ENCODE peak calls at places on chromosome 20, in nine cellular contexts. V is A549, L is upper lobe of left lung, J is uterus, C is right lobe of liver, X is spleen, P is Peyer's patch, A is H54, K is adrenal gland. R is an unnamed sample.

GRCh38 chr20:43755390-43755789 is 28.6 kb upstream of the GTSF1L start:
- DNase-seq in V (no peak), L (no peak), J (no peak), C (no peak), X (no peak), P (no peak), A (no peak), K (no peak), R (no peak)

GRCh38 chr20:24738981-24739633 is 210.0 kb upstream of the CST7 start:
- DNase-seq in V (no peak), L (no peak), J (no peak), C (no peak), X (no peak), P (no peak), A (no peak), K (no peak), R (peak)

GRCh38 chr20:50376888-50377459 is 133.2 kb upstream of the PTPN1 start:
- DNase-seq in V (no peak), L (peak), J (no peak), C (no peak), X (no peak), P (no peak), A (peak), K (no peak), R (no peak)

GRCh38 chr20:35395728-35396127 is 16.0 kb downstream of the UQCC1 start:
- DNase-seq in V (no peak), L (no peak), J (no peak), C (no peak), X (no peak), P (no peak), A (peak), K (peak), R (no peak)

GRCh38 chr20:24987873-24988835 is 4.4 kb downstream of the APMAP start:
- DNase-seq in V (no peak), L (no peak), J (no peak), C (peak), X (peak), P (peak), A (no peak), K (no peak), R (no peak)

GRCh38 chr20:17898548-17898994 is 70.0 kb downstream of the SNX5 start:
- DNase-seq in V (peak), L (no peak), J (peak), C (peak), X (peak), P (peak), A (peak), K (peak), R (no peak)

GRCh38 chr20:43442310-43442880 is 15.3 kb upstream of the SRSF6 start:
- DNase-seq in V (peak), L (no peak), J (no peak), C (peak), X (no peak), P (no peak), A (no peak), K (no peak), R (no peak)

GRCh38 chr20:20368414-20369352 is 779 bp downstream of the INSM1 start:
- DNase-seq in V (peak), L (peak), J (no peak), C (no peak), X (no peak), P (no peak), A (no peak), K (no peak), R (no peak)

GRCh38 chr20:8670900-8671229 is 398.0 kb upstream of the PLCB4 start:
- DNase-seq in V (no peak), L (no peak), J (no peak), C (no peak), X (no peak), P (no peak), A (no peak), K (no peak), R (no peak)

GRCh38 chr20:24132246-24132645 is 143.7 kb upstream of the GGTLC1 start:
- DNase-seq in V (no peak), L (no peak), J (no peak), C (no peak), X (no peak), P (no peak), A (no peak), K (no peak), R (no peak)

GRCh38 chr20:35091808-35092523 is 641 bp downstream of the TRPC4AP start:
- DNase-seq in V (no peak), L (no peak), J (peak), C (no peak), X (no peak), P (no peak), A (no peak), K (no peak), R (no peak)

GRCh38 chr20:54131675-54132611 is 41.8 kb downstream of the CYP24A1 start:
- DNase-seq in V (no peak), L (no peak), J (no peak), C (no peak), X (no peak), P (no peak), A (no peak), K (no peak), R (no peak)

GRCh38 chr20:45823949-45824835 is 2.9 kb downstream of the TNNC2 start:
- DNase-seq in V (peak), L (peak), J (no peak), C (no peak), X (peak), P (peak), A (no peak), K (peak), R (peak)

GRCh38 chr20:23125625-23126191 is 39.6 kb upstream of the CD93 start:
- DNase-seq in V (no peak), L (no peak), J (no peak), C (no peak), X (peak), P (peak), A (no peak), K (peak), R (no peak)

GRCh38 chr20:40493551-40493950 is 195.5 kb downstream of the MAFB start:
- DNase-seq in V (no peak), L (no peak), J (no peak), C (no peak), X (no peak), P (no peak), A (no peak), K (no peak), R (no peak)

DNA sequence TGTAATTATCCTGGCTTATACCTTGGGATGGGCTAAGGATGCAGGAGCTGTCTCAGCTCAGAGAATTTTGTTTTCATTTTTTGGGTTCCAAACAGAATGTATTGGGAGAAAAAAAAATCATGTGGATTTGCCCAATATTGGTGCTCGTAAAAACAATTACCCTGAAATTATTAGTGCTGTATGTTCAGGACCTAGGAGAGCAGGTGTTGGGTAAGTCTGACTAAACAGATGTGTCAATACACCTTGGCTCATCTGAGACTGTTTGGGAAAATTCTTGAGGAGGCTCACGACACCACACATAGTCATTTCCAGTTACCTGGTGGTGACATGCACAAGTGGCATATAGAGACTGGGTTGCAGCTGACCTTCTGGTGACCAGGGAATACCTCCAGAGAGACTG is 802.1 kb upstream of the FLRT3 start:
- DNase-seq in V (no peak), L (no peak), J (no peak), C (no peak), X (no peak), P (no peak), A (no peak), K (no peak), R (no peak)
- TF ChIP-seq POLR2A in V (no peak), L (no peak), J (no peak), C (no peak), X (no peak), P (no peak), A (no peak), K (no peak), R (no peak)

DNA sequence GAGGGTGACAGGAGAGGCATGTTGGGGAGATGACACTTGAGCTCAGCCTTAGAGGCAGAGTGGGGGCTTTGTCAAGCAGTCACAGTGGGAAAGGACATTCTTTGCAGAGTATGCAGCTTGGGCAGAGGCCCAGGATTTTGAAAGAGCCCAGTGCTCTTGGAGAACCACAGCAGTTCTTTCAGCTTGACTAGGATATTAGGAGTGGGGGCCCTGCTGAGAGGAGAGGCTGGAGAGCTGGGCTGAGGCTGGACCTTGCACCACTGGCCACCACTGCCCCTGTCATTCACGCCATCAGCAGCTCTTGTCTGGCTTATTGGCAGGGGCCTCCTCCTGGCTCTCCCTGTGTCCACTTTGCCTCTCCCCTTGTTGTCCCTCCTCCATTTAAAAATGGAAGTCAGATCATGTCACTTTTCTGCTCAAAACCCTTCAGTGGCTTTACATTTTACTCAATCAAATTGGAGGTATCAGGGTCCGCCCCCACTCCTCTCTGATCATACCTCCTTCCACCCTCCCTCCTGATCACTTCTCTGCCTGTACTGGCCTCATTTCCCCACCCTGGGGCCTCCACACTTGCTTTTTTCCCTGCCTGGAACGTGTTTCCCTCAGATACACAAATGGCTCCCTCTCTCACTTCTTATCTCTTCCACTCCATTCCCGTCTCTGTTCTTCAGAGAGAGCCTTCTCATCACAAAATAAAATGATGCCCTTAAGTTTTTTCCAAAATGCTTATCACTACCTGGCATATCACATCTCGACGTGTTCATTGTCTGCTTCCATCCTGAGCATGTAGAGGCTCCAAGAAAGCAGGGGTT is 10.5 kb downstream of the MANBAL start:
- DNase-seq in V (no peak), L (no peak), J (no peak), C (no peak), X (no peak), P (no peak), A (no peak), K (no peak), R (no peak)
- TF ChIP-seq POLR2A in V (no peak), L (no peak), J (no peak), C (no peak), X (no peak), P (no peak), A (no peak), K (no peak), R (no peak)

GRCh38 chr20:63626424-63627128 is at the start of gene GMEB2:
- DNase-seq in V (no peak), L (peak), J (peak), C (peak), X (peak), P (peak), A (peak), K (peak), R (peak)
- TF ChIP-seq POLR2A in V (peak), L (peak), J (peak), C (no peak), X (no peak), P (peak), A (peak), K (peak), R (peak)

DNA sequence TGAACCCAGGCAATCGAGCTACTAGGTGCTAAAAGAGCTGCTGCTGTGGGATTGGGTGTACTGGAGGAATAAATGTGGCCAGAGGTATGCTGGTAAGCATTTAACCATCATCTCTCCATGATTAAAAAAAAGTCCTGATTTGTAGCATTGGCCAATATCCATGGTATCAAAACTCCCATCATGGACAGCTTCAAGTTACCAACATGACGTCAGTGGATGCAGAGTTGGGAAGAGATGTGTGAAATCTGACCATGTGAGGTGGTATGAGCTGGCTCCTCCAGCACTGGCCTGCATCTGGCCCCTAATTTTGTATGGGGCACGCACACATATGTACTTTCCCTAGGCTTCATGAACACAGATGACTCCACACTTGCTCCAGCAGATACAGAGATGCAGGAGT is 11.7 kb downstream of the BPIFB4 start:
- DNase-seq in V (no peak), L (no peak), J (no peak), C (no peak), X (no peak), P (no peak), A (no peak), K (no peak), R (no peak)
- TF ChIP-seq POLR2A in V (no peak), L (no peak), J (no peak), C (no peak), X (no peak), P (no peak), A (no peak), K (no peak), R (no peak)

GRCh38 chr20:62227591-62227976 is 7.5 kb upstream of the HRH3 start:
- DNase-seq in V (no peak), L (peak), J (no peak), C (no peak), X (no peak), P (no peak), A (no peak), K (no peak), R (no peak)

GRCh38 chr20:62226707-62227590 is 6.9 kb upstream of the HRH3 start:
- DNase-seq in V (no peak), L (peak), J (no peak), C (no peak), X (no peak), P (no peak), A (no peak), K (no peak), R (no peak)

GRCh38 chr20:62228982-62229545 is 9.0 kb upstream of the HRH3 start:
- DNase-seq in V (no peak), L (no peak), J (no peak), C (no peak), X (no peak), P (no peak), A (no peak), K (no peak), R (no peak)

GRCh38 chr20:62229667-62230066 is 8.7 kb upstream of the OSBPL2 start:
- DNase-seq in V (no peak), L (no peak), J (no peak), C (no peak), X (no peak), P (no peak), A (no peak), K (no peak), R (no peak)

DNA sequence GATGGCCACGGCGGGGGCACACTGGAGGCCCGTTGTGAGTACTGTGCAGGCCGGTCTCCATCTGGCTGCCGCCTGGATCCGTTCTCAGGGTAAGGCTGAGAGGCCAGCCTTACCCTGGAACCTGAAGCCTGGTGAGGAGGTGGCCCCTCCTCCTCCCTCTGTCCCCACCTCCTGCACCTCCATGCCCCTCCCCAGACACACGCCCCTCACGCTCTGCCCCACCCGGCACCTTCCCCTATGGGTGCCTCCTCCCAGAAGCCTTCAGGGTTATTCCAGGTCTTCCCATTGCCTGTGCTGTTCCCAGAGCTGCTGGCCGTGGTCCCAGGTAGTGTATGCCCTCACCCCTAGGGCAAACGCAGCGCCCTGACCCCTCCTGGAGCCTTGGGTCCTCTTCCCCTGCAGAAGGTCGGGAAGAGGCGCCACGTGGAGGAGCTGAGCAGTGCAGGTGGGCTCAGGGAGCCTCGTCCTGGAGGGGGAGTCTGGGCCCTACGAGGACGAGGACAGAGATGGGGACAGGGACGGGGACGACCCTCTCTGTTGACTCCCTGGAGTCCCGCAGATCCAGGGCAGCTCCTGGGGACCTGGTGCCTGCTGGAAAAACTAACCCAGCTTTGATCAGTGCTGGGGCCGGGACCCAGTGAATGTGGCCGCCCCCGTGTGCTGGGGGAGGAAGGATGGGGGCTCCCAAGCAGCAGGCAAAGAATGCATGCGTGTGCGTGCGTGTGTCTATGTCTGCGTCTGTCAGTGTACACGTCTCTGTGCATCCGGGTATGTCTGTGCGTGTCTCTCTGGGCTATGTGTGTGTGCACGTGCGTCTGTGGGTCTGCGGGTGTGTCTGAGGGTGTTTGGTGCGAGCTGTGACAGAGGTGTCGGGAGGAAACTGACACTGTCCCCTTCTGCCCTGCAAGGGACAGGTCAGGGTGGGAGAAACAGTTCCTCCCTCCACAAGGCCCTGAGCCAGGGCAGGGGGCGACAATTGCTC is 8.2 kb upstream of the HRH3 start:
- DNase-seq in V (no peak), L (no peak), J (no peak), C (no peak), X (no peak), P (no peak), A (no peak), K (no peak), R (no peak)
- TF ChIP-seq POLR2A in V (no peak), L (no peak), J (no peak), C (no peak), X (no peak), P (no peak), A (no peak), K (no peak), R (peak)

R was measured in H1.